ENCODE peak calls at places on chromosome 22, in six cellular contexts. B is colonic mucosa, T is WERI-Rb-1, A is tibial nerve, Y is adrenal gland, M is pancreas. Z is an unnamed sample.

GRCh38 chr22:30327864-30328345 is 1.2 kb upstream of the TBC1D10A start:
- DNase-seq in M (peak; percentile 46), A (no peak), Y (no peak), B (peak; percentile 62), T (peak; percentile 27), Z (no peak)

GRCh38 chr22:39577361-39577760 is 6.8 kb downstream of the CACNA1I start:
- DNase-seq in T (no peak), M (no peak), Y (no peak), B (no peak), A (no peak), Z (no peak)

GRCh38 chr22:40156001-40156516 is 21.7 kb upstream of the TNRC6B start:
- DNase-seq in B (peak; percentile 79), M (peak; percentile 73), A (no peak), Y (peak; percentile 51), T (no peak), Z (no peak)

GRCh38 chr22:26669060-26669481 is 11.7 kb downstream of the MIAT start:
- DNase-seq in B (no peak), M (peak; percentile 88), Y (no peak), A (no peak), T (peak; percentile 92), Z (no peak)

GRCh38 chr22:46081831-46082210 is 68.5 kb upstream of the PPARA start:
- DNase-seq in A (peak; percentile 12), Y (peak; percentile 41), M (no peak), B (no peak), T (no peak), Z (no peak)

GRCh38 chr22:46425011-46425410 is 89.5 kb downstream of the TRMU start:
- DNase-seq in A (no peak), B (no peak), Y (no peak), T (no peak), M (no peak), Z (no peak)

GRCh38 chr22:48900327-48900597 is 927.4 kb downstream of the BRD1 start:
- DNase-seq in M (no peak), T (no peak), B (no peak), Y (no peak), A (no peak), Z (no peak)

GRCh38 chr22:46379301-46379930 is 43.9 kb downstream of the TRMU start:
- DNase-seq in Y (no peak), M (peak; percentile 66), T (no peak), B (peak; percentile 75), A (no peak), Z (no peak)

GRCh38 chr22:42683599-42684283 is 34.5 kb upstream of the CYB5R3 start:
- DNase-seq in M (no peak), T (no peak), B (no peak), Y (no peak), A (no peak), Z (peak; percentile 90)

GRCh38 chr22:48908547-48908946 is 919.1 kb downstream of the BRD1 start:
- DNase-seq in B (no peak), T (no peak), Y (no peak), A (no peak), M (no peak), Z (no peak)

GRCh38 chr22:46515208-46516111 is 22.0 kb downstream of the CELSR1 start:
- DNase-seq in B (no peak), T (no peak), M (no peak), Y (no peak), A (no peak), Z (peak; percentile 52)

GRCh38 chr22:46104170-46104880 is 46.0 kb upstream of the PPARA start:
- DNase-seq in Y (peak; percentile 89), A (no peak), B (no peak), T (no peak), M (peak; percentile 89), Z (no peak)

GRCh38 chr22:30047364-30047738 is 32.9 kb upstream of the HORMAD2 start:
- DNase-seq in M (no peak), A (no peak), B (no peak), Y (no peak), T (no peak), Z (no peak)

GRCh38 chr22:30830907-30831306 is 136.2 kb downstream of the OSBP2 start:
- DNase-seq in M (peak; percentile 18), Y (peak; percentile 40), T (no peak), A (no peak), B (peak; percentile 67), Z (no peak)

GRCh38 chr22:26949193-26949592 is 291.8 kb downstream of the MIAT start:
- DNase-seq in A (no peak), Y (no peak), B (no peak), T (no peak), M (no peak), Z (no peak)

GRCh38 chr22:30873086-30873650 is 95.4 kb downstream of the MORC2 start:
- DNase-seq in T (no peak), A (no peak), B (no peak), M (no peak), Y (no peak), Z (peak; percentile 57)

GRCh38 chr22:30309981-30310672 is 16.6 kb downstream of the TBC1D10A start:
- DNase-seq in A (no peak), Y (no peak), T (no peak), B (peak; percentile 73), M (peak; percentile 66), Z (no peak)

GRCh38 chr22:27089303-27089702 is 431.9 kb downstream of the MIAT start:
- DNase-seq in A (no peak), M (no peak), B (no peak), T (no peak), Y (no peak), Z (no peak)

GRCh38 chr22:30183271-30183670 is 63.3 kb downstream of the LIF start:
- DNase-seq in Y (no peak), B (no peak), M (no peak), A (no peak), T (peak; percentile 30), Z (no peak)

GRCh38 chr22:43706151-43706550 is 106.0 kb downstream of the EFCAB6 start:
- DNase-seq in B (no peak), T (no peak), A (no peak), M (no peak), Y (no peak), Z (no peak)

GRCh38 chr22:40193429-40194421 is 16.0 kb downstream of the TNRC6B start:
- DNase-seq in A (no peak), M (no peak), B (no peak), T (no peak), Y (no peak), Z (peak; percentile 34)

GRCh38 chr22:27842236-27842993 is 40.9 kb upstream of the MN1 start:
- DNase-seq in T (no peak), M (no peak), B (no peak), Y (no peak), A (no peak), Z (peak; percentile 68)

GRCh38 chr22:49431559-49431958 is 396.1 kb downstream of the BRD1 start:
- DNase-seq in Y (no peak), B (no peak), A (no peak), T (no peak), M (no peak), Z (no peak)

GRCh38 chr22:20221421-20222340 is 46.4 kb downstream of the RTN4R start:
- DNase-seq in T (no peak), B (no peak), M (peak; percentile 50), Y (no peak), A (no peak), Z (no peak)

GRCh38 chr22:22716136-22716535 is 71.7 kb downstream of the GGTLC2 start:
- DNase-seq in B (no peak), M (no peak), Y (no peak), A (no peak), T (no peak), Z (no peak)

GRCh38 chr22:22720724-22721261 is 76.4 kb downstream of the GGTLC2 start:
- DNase-seq in Y (peak; percentile 64), T (no peak), A (no peak), B (no peak), M (no peak), Z (no peak)

GRCh38 chr22:22721681-22722309 is 77.4 kb downstream of the GGTLC2 start:
- DNase-seq in T (no peak), Y (no peak), B (no peak), M (no peak), A (no peak), Z (no peak)

GRCh38 chr22:22717723-22718122 is 73.3 kb downstream of the GGTLC2 start:
- DNase-seq in A (no peak), T (no peak), Y (no peak), B (no peak), M (no peak), Z (no peak)

DNA sequence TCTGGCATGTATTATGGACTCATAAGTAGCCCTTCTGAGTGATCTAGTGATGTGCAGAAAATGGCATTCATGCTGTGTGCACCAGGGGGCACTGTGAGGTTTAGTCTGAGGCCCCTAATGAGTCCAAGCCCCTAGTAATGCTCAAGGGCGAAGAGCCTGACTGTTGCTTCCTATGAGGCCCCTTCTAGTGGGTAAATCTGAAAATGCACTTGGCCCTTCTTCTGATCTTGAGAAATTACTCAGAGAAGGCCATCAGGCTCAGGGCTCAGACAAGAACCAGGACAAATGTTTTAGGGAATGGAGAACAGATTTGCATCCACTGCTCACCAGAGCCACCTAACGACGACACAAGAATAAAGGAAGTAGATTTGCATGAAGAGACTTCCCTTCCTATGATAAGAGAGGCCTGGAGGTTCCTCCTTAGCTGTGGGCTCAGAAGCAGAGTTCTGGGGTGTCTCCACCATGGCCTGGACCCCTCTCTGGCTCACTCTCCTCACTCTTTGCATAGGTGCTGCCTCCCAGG is 75.8 kb downstream of the GGTLC2 start:
- DNase-seq in B (peak; percentile 51), T (peak; percentile 71), A (no peak), M (no peak), Y (no peak), Z (no peak)
- H3K27ac ChIP-seq in B (peak overlapping the region; percentile 54), T (no peak overlapping the region), A (no peak overlapping the region), M (peak overlapping the region; percentile 19), Y (peak overlapping the region; percentile 75), Z (no peak overlapping the region)

DNA sequence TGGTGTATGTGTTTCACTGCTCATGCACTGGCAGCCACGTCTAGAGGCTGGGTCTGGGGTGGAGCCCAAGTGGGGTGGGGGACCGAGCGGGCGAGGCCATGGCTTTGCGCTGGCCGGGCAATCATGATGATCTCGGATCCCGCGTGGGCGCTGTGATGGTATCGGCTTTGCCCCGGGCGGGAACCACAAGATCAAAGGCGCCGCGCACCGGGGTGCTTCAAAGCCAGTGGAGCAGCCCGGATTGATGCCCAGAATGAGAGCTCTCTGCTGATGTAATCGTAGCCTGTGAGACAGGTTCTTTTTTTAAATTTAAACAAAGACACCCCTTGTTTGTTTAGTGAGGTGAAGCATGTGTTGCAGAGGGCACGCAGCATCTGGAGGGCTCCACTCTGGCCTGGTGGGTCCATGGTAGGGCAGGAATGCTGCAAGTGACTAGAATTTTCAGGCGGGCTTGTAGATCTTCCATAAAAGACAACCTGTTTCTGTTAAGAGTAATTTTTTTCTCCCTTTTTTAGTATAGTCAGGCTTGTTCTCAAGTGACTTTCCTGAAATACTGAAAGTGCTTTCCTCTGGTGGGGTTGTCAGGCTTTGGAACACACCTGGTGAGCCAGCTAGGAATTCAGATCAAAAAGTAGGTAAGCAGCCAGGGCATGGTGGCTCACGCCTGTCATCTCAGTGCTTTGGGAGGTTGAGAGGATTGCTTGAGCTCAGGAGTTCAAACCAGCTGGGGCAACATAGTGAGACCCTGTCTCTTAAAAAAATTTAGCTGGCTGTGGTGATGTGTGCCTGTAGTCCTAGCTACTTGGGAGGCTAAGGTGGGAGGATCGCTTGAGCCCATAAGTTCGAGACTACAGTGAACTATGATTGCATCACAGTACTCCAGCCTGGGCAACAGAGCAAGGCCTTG is 40.7 kb downstream of the ZNRF3 start:
- DNase-seq in A (no peak), T (no peak), M (peak; percentile 72), Y (peak; percentile 88), B (peak; percentile 64), Z (no peak)
- H3K27ac ChIP-seq in A (no peak overlapping the region), T (no peak overlapping the region), M (peak overlapping the region; percentile 65), Y (peak overlapping the region; percentile 77), B (no peak overlapping the region), Z (peak overlapping the region; percentile 50)

GRCh38 chr22:36339171-36340065 is 48.3 kb downstream of the MYH9 start:
- DNase-seq in B (no peak), Y (no peak), M (no peak), A (no peak), T (no peak), Z (no peak)
- H3K27ac ChIP-seq in B (peak overlapping the region; percentile 26), Y (peak overlapping the region; percentile 5), M (peak overlapping the region; percentile 44), A (no peak overlapping the region), T (no peak overlapping the region), Z (peak overlapping the region; percentile 5)

GRCh38 chr22:41263704-41264103 is 22.3 kb downstream of the RANGAP1 start:
- DNase-seq in A (no peak), T (no peak), M (no peak), Y (no peak), B (no peak), Z (no peak)
- H3K27ac ChIP-seq in A (no peak overlapping the region), T (no peak overlapping the region), M (no peak overlapping the region), Y (no peak overlapping the region), B (no peak overlapping the region), Z (no peak overlapping the region)